ENCODE peak calls at places on chromosomes 16 and 17, in six cellular contexts. A is psoas muscle; G is AG04450; H is AG08395; Q is activated CD4-positive, alpha-beta T cell treated with anti-CD3 and anti-CD28 coated beads for 36 hours; C is activated CD4-positive, CD25-positive, alpha-beta regulatory T cell treated with anti-CD3 and anti-CD28 coated beads, Interleukin-2, amount 50 U/mL, for 72 hours. P is an unnamed sample.

GRCh38 chr17:9195346-9195870 is 174.1 kb downstream of the NTN1 start:
- DNase-seq in A (no peak), G (no peak), H (no peak), Q (no peak), C (no peak), P (no peak)

GRCh38 chr17:8581002-8581658 is 49.4 kb downstream of the MYH10 start:
- DNase-seq in A (no peak), G (no peak), H (no peak), Q (peak), C (no peak), P (no peak)

GRCh38 chr16:24118126-24118821 is 137.9 kb upstream of the CACNG3 start:
- DNase-seq in A (no peak), G (no peak), H (no peak), Q (no peak), C (no peak), P (no peak)

GRCh38 chr17:59151591-59151990 is 3.4 kb downstream of the SKA2 start:
- DNase-seq in A (no peak), G (no peak), H (no peak), Q (no peak), C (no peak), P (no peak)

GRCh38 chr17:75942473-75942872 is 1.6 kb upstream of the FBF1 start:
- DNase-seq in A (no peak), G (no peak), H (no peak), Q (no peak), C (no peak), P (no peak)

GRCh38 chr17:44557653-44558285 is 485 bp downstream of the FZD2 start:
- DNase-seq in A (peak), G (no peak), H (peak), Q (peak), C (no peak), P (no peak)

GRCh38 chr17:32281011-32281451 is 15.4 kb downstream of the RHBDL3 start:
- DNase-seq in A (peak), G (no peak), H (no peak), Q (no peak), C (no peak), P (no peak)

GRCh38 chr16:30063893-30064745 is 1.4 kb upstream of the ALDOA start:
- DNase-seq in A (peak), G (no peak), H (no peak), Q (peak), C (peak), P (no peak)

GRCh38 chr16:89197633-89198416 is 2.5 kb downstream of the SLC22A31 start:
- DNase-seq in A (no peak), G (no peak), H (no peak), Q (no peak), C (no peak), P (no peak)

P was measured in retinal pigment epithelial cell.